ENCODE peak calls at places on chromosomes 13 and 19, in six cellular contexts. One of them, this sample, is unnamed.

GRCh38 chr13:47372742-47373141 is 475.9 kb upstream of the HTR2A start:
- DNase-seq in WERI-Rb-1: no peak
- DNase-seq in progenitor cell of endocrine pancreas: no peak
- DNase-seq in activated B cell treated with CpG ODN at 0.5 μM for 24 hours: no peak
- DNase-seq in breast epithelium: no peak
- DNase-seq in left lung: no peak
- DNase-seq in this sample: no peak

GRCh38 chr13:107373551-107373950 is 805.6 kb upstream of the ARGLU1 start:
- DNase-seq in activated B cell treated with CpG ODN at 0.5 μM for 24 hours: no peak
- DNase-seq in progenitor cell of endocrine pancreas: no peak
- DNase-seq in breast epithelium: no peak
- DNase-seq in left lung: no peak
- DNase-seq in WERI-Rb-1: no peak
- DNase-seq in this sample: no peak

GRCh38 chr19:38699027-38699346 is 45.3 kb downstream of the CAPN12 start:
- DNase-seq in WERI-Rb-1: no peak
- DNase-seq in activated B cell treated with CpG ODN at 0.5 μM for 24 hours: no peak
- DNase-seq in left lung: no peak
- DNase-seq in breast epithelium: no peak
- DNase-seq in progenitor cell of endocrine pancreas: no peak
- DNase-seq in this sample: no peak

GRCh38 chr13:113211774-113212173 is 2.4 kb downstream of the CUL4A start:
- DNase-seq in progenitor cell of endocrine pancreas: no peak
- DNase-seq in breast epithelium: no peak
- DNase-seq in left lung: no peak
- DNase-seq in WERI-Rb-1: peak
- DNase-seq in activated B cell treated with CpG ODN at 0.5 μM for 24 hours: no peak
- DNase-seq in this sample: no peak

GRCh38 chr19:18730885-18731513 is 47.5 kb downstream of the CRTC1 start:
- DNase-seq in activated B cell treated with CpG ODN at 0.5 μM for 24 hours: no peak
- DNase-seq in breast epithelium: no peak
- DNase-seq in left lung: no peak
- DNase-seq in WERI-Rb-1: no peak
- DNase-seq in progenitor cell of endocrine pancreas: no peak
- DNase-seq in this sample: no peak

GRCh38 chr13:114107686-114108081 is 24.7 kb downstream of the RASA3 start:
- DNase-seq in progenitor cell of endocrine pancreas: no peak
- DNase-seq in WERI-Rb-1: peak
- DNase-seq in breast epithelium: no peak
- DNase-seq in activated B cell treated with CpG ODN at 0.5 μM for 24 hours: no peak
- DNase-seq in left lung: peak
- DNase-seq in this sample: no peak

GRCh38 chr13:111414341-111414740 is 93.9 kb downstream of the TEX29 start:
- DNase-seq in breast epithelium: no peak
- DNase-seq in WERI-Rb-1: no peak
- DNase-seq in activated B cell treated with CpG ODN at 0.5 μM for 24 hours: no peak
- DNase-seq in left lung: peak
- DNase-seq in progenitor cell of endocrine pancreas: no peak
- DNase-seq in this sample: no peak

GRCh38 chr19:5337126-5337525 is 3.5 kb downstream of the PTPRS start:
- DNase-seq in activated B cell treated with CpG ODN at 0.5 μM for 24 hours: no peak
- DNase-seq in breast epithelium: no peak
- DNase-seq in progenitor cell of endocrine pancreas: no peak
- DNase-seq in WERI-Rb-1: no peak
- DNase-seq in left lung: no peak
- DNase-seq in this sample: no peak

GRCh38 chr19:54473071-54473941 is at the start of gene CDC42EP5:
- DNase-seq in WERI-Rb-1: no peak
- DNase-seq in activated B cell treated with CpG ODN at 0.5 μM for 24 hours: no peak
- DNase-seq in progenitor cell of endocrine pancreas: no peak
- DNase-seq in breast epithelium: peak
- DNase-seq in left lung: no peak
- DNase-seq in this sample: peak

GRCh38 chr13:98892077-98892476 is 85.8 kb downstream of the DOCK9 start:
- DNase-seq in activated B cell treated with CpG ODN at 0.5 μM for 24 hours: no peak
- DNase-seq in progenitor cell of endocrine pancreas: no peak
- DNase-seq in breast epithelium: no peak
- DNase-seq in left lung: no peak
- DNase-seq in WERI-Rb-1: no peak
- DNase-seq in this sample: no peak

GRCh38 chr13:26914624-26915023 is 154.0 kb upstream of the GPR12 start:
- DNase-seq in breast epithelium: no peak
- DNase-seq in activated B cell treated with CpG ODN at 0.5 μM for 24 hours: no peak
- DNase-seq in progenitor cell of endocrine pancreas: no peak
- DNase-seq in WERI-Rb-1: peak
- DNase-seq in left lung: no peak
- DNase-seq in this sample: no peak

GRCh38 chr19:50658438-50659317 is 9.4 kb downstream of the C19orf81 start:
- DNase-seq in activated B cell treated with CpG ODN at 0.5 μM for 24 hours: peak
- DNase-seq in WERI-Rb-1: peak
- DNase-seq in breast epithelium: peak
- DNase-seq in progenitor cell of endocrine pancreas: peak
- DNase-seq in left lung: peak
- DNase-seq in this sample: peak

GRCh38 chr13:52428295-52428694 is 22.1 kb downstream of the VPS36 start:
- DNase-seq in activated B cell treated with CpG ODN at 0.5 μM for 24 hours: no peak
- DNase-seq in breast epithelium: no peak
- DNase-seq in WERI-Rb-1: no peak
- DNase-seq in left lung: no peak
- DNase-seq in progenitor cell of endocrine pancreas: no peak
- DNase-seq in this sample: no peak

GRCh38 chr13:51644649-51645048 is 60.4 kb downstream of the WDFY2 start:
- DNase-seq in left lung: no peak
- DNase-seq in WERI-Rb-1: no peak
- DNase-seq in activated B cell treated with CpG ODN at 0.5 μM for 24 hours: no peak
- DNase-seq in breast epithelium: no peak
- DNase-seq in progenitor cell of endocrine pancreas: no peak
- DNase-seq in this sample: no peak

GRCh38 chr13:48126944-48127814 is 32.3 kb upstream of the MED4 start:
- DNase-seq in left lung: no peak
- DNase-seq in activated B cell treated with CpG ODN at 0.5 μM for 24 hours: no peak
- DNase-seq in WERI-Rb-1: peak
- DNase-seq in breast epithelium: no peak
- DNase-seq in progenitor cell of endocrine pancreas: no peak
- DNase-seq in this sample: no peak

GRCh38 chr19:31261651-31262331 is 87.4 kb downstream of the TSHZ3 start:
- DNase-seq in activated B cell treated with CpG ODN at 0.5 μM for 24 hours: no peak
- DNase-seq in breast epithelium: peak
- DNase-seq in left lung: no peak
- DNase-seq in progenitor cell of endocrine pancreas: no peak
- DNase-seq in WERI-Rb-1: no peak
- DNase-seq in this sample: peak

GRCh38 chr13:35736876-35737275 is 260.4 kb upstream of the MAB21L1 start:
- DNase-seq in activated B cell treated with CpG ODN at 0.5 μM for 24 hours: no peak
- DNase-seq in WERI-Rb-1: no peak
- DNase-seq in breast epithelium: no peak
- DNase-seq in progenitor cell of endocrine pancreas: no peak
- DNase-seq in left lung: no peak
- DNase-seq in this sample: no peak

GRCh38 chr19:55462722-55463121 is 1.3 kb upstream of the ISOC2 start:
- DNase-seq in WERI-Rb-1: no peak
- DNase-seq in activated B cell treated with CpG ODN at 0.5 μM for 24 hours: no peak
- DNase-seq in left lung: peak
- DNase-seq in progenitor cell of endocrine pancreas: no peak
- DNase-seq in breast epithelium: no peak
- DNase-seq in this sample: no peak

GRCh38 chr13:70518081-70518480 is 409.8 kb upstream of the KLHL1 start:
- DNase-seq in left lung: no peak
- DNase-seq in breast epithelium: no peak
- DNase-seq in progenitor cell of endocrine pancreas: no peak
- DNase-seq in WERI-Rb-1: no peak
- DNase-seq in activated B cell treated with CpG ODN at 0.5 μM for 24 hours: no peak
- DNase-seq in this sample: no peak

GRCh38 chr13:98576963-98577822 is at the start of gene STK24:
- DNase-seq in activated B cell treated with CpG ODN at 0.5 μM for 24 hours: peak
- DNase-seq in left lung: peak
- DNase-seq in WERI-Rb-1: peak
- DNase-seq in progenitor cell of endocrine pancreas: peak
- DNase-seq in breast epithelium: peak
- DNase-seq in this sample: peak

GRCh38 chr13:75299206-75299605 is 182.8 kb downstream of the TBC1D4 start:
- DNase-seq in breast epithelium: no peak
- DNase-seq in left lung: no peak
- DNase-seq in WERI-Rb-1: no peak
- DNase-seq in progenitor cell of endocrine pancreas: no peak
- DNase-seq in activated B cell treated with CpG ODN at 0.5 μM for 24 hours: no peak
- DNase-seq in this sample: no peak

GRCh38 chr13:101399365-101399764 is 16.9 kb downstream of the NALCN start:
- DNase-seq in progenitor cell of endocrine pancreas: no peak
- DNase-seq in activated B cell treated with CpG ODN at 0.5 μM for 24 hours: no peak
- DNase-seq in WERI-Rb-1: no peak
- DNase-seq in breast epithelium: no peak
- DNase-seq in left lung: no peak
- DNase-seq in this sample: no peak

GRCh38 chr19:58554494-58555368 is at the start of gene CHMP2A:
- DNase-seq in WERI-Rb-1: peak
- DNase-seq in activated B cell treated with CpG ODN at 0.5 μM for 24 hours: peak
- DNase-seq in progenitor cell of endocrine pancreas: peak
- DNase-seq in breast epithelium: peak
- DNase-seq in left lung: peak
- DNase-seq in this sample: peak

GRCh38 chr19:12736854-12737665 is at the start of gene GET3:
- DNase-seq in progenitor cell of endocrine pancreas: peak
- DNase-seq in left lung: peak
- DNase-seq in WERI-Rb-1: peak
- DNase-seq in activated B cell treated with CpG ODN at 0.5 μM for 24 hours: peak
- DNase-seq in breast epithelium: peak
- DNase-seq in this sample: peak

GRCh38 chr19:12730054-12730453 is 4.4 kb downstream of the TRIR start:
- DNase-seq in activated B cell treated with CpG ODN at 0.5 μM for 24 hours: no peak
- DNase-seq in breast epithelium: no peak
- DNase-seq in progenitor cell of endocrine pancreas: no peak
- DNase-seq in left lung: no peak
- DNase-seq in WERI-Rb-1: no peak
- DNase-seq in this sample: no peak

GRCh38 chr19:12731337-12731736 is 3.1 kb downstream of the TRIR start:
- DNase-seq in WERI-Rb-1: no peak
- DNase-seq in breast epithelium: no peak
- DNase-seq in progenitor cell of endocrine pancreas: no peak
- DNase-seq in left lung: no peak
- DNase-seq in activated B cell treated with CpG ODN at 0.5 μM for 24 hours: no peak
- DNase-seq in this sample: no peak

GRCh38 chr19:12733907-12734214 is 623 bp downstream of the TRIR start:
- DNase-seq in progenitor cell of endocrine pancreas: no peak
- DNase-seq in WERI-Rb-1: no peak
- DNase-seq in left lung: no peak
- DNase-seq in breast epithelium: no peak
- DNase-seq in activated B cell treated with CpG ODN at 0.5 μM for 24 hours: no peak
- DNase-seq in this sample: no peak

DNA sequence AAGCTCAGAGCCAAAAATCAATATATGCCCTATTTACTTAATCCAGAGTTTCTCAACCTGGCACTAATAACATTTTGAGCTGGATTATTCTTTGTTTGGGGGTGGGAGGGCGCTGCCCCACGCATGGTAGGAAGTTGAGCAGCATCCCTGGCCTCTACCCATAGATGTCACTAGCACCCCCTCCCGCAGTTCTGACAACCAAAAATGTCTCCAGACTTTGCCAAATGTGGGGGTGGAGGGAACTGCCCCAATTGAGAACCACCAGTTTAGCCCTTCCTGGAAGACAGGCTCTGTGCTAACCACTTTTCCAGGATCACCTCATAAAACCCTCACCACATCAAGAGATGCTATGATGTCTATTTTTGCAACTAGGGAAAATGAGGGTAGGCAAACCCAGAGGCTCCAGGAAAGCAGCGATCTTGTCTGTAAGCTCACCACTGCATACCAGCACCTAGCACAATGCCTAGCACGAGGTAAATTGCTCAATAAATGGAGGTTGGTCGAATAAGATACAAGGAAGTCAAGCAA is 1.1 kb downstream of the TRIR start:
- DNase-seq in activated B cell treated with CpG ODN at 0.5 μM for 24 hours: no peak
- DNase-seq in progenitor cell of endocrine pancreas: no peak
- DNase-seq in left lung: no peak
- DNase-seq in breast epithelium: no peak
- DNase-seq in WERI-Rb-1: peak
- DNase-seq in this sample: no peak
- TF ChIP-seq CTCF in activated B cell treated with CpG ODN at 0.5 μM for 24 hours: no peak
- TF ChIP-seq CTCF in progenitor cell of endocrine pancreas: peak
- TF ChIP-seq CTCF in left lung: peak
- TF ChIP-seq CTCF in breast epithelium: no peak
- TF ChIP-seq CTCF in WERI-Rb-1: peak
- TF ChIP-seq CTCF in this sample: peak

DNA sequence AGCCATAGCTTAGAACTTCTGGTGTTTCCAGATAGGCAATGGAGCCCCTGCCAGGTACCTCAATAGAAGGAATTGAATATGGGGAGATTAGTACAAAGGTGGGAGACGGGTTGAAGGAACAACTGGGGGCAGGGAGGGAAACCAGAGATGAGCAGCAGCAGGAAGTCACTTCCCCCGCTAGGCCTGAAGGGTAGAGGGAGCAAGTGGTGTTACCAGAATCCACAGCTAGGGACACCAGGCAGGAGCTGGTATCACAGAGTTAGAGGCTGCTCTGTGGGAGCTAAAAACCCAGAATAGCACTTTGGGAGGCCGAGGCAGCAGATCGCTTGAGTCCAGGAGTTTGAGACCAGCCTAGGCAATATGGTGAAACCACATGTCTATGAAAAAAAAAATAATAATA is 15.3 kb upstream of the HNRNPUL1 start:
- DNase-seq in activated B cell treated with CpG ODN at 0.5 μM for 24 hours: no peak
- DNase-seq in breast epithelium: no peak
- DNase-seq in WERI-Rb-1: no peak
- DNase-seq in progenitor cell of endocrine pancreas: no peak
- DNase-seq in left lung: no peak
- DNase-seq in this sample: no peak
- TF ChIP-seq CTCF in activated B cell treated with CpG ODN at 0.5 μM for 24 hours: no peak
- TF ChIP-seq CTCF in breast epithelium: no peak
- TF ChIP-seq CTCF in WERI-Rb-1: peak
- TF ChIP-seq CTCF in progenitor cell of endocrine pancreas: no peak
- TF ChIP-seq CTCF in left lung: no peak
- TF ChIP-seq CTCF in this sample: no peak

DNA sequence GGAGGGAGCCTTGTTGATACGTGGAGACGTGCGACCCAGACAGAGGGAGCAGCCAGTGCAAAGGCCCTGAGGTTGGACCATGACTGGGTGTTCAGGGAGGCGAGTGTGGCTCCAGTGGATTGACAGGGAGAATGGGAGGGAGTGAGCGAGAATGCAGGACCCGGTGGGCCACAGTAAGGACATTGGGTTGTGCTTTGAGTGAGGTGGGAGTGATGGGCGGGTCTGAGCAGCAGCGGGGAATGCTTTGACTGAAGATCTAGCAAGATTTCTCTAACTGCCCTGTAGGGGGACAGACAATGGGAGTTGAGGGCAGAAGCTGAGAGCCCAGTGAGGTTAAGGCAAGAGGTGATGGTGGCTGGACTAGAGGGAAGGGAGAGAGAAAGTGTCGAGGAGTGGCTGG is 7.7 kb upstream of the NANOS2 start:
- DNase-seq in WERI-Rb-1: no peak
- DNase-seq in activated B cell treated with CpG ODN at 0.5 μM for 24 hours: no peak
- DNase-seq in left lung: no peak
- DNase-seq in breast epithelium: no peak
- DNase-seq in progenitor cell of endocrine pancreas: no peak
- DNase-seq in this sample: no peak
- TF ChIP-seq CTCF in WERI-Rb-1: peak
- TF ChIP-seq CTCF in activated B cell treated with CpG ODN at 0.5 μM for 24 hours: no peak
- TF ChIP-seq CTCF in left lung: no peak
- TF ChIP-seq CTCF in breast epithelium: no peak
- TF ChIP-seq CTCF in progenitor cell of endocrine pancreas: peak
- TF ChIP-seq CTCF in this sample: peak

GRCh38 chr19:32976223-32976805 is 4.3 kb downstream of the FAAP24 start:
- DNase-seq in left lung: no peak
- DNase-seq in progenitor cell of endocrine pancreas: peak
- DNase-seq in activated B cell treated with CpG ODN at 0.5 μM for 24 hours: peak
- DNase-seq in breast epithelium: peak
- DNase-seq in WERI-Rb-1: peak
- DNase-seq in this sample: peak
- TF ChIP-seq CTCF in left lung: peak
- TF ChIP-seq CTCF in progenitor cell of endocrine pancreas: peak
- TF ChIP-seq CTCF in activated B cell treated with CpG ODN at 0.5 μM for 24 hours: no peak
- TF ChIP-seq CTCF in breast epithelium: peak
- TF ChIP-seq CTCF in WERI-Rb-1: peak
- TF ChIP-seq CTCF in this sample: peak